ENCODE peak calls at places on chromosomes 13 and 19, in five cellular contexts. D is thoracic aorta, M is upper lobe of right lung, O is left lung, N is psoas muscle. Q is an unnamed sample.

GRCh38 chr13:30615851-30616311 is 1.8 kb upstream of the USPL1 start:
- DNase-seq in D (no peak), M (no peak), O (no peak), N (no peak), Q (no peak)

GRCh38 chr19:3450796-3451411 is 29.4 kb downstream of the SMIM24 start:
- DNase-seq in D (peak), M (peak), O (peak), N (peak), Q (peak)

GRCh38 chr13:33678906-33679657 is 138.9 kb upstream of the RFC3 start:
- DNase-seq in D (peak), M (peak), O (peak), N (peak), Q (peak)

GRCh38 chr13:109836629-109837607 is 50.5 kb upstream of the IRS2 start:
- DNase-seq in D (no peak), M (no peak), O (peak), N (no peak), Q (peak)

GRCh38 chr19:16628984-16629691 is 1.1 kb upstream of the MED26 start:
- DNase-seq in D (no peak), M (no peak), O (no peak), N (no peak), Q (peak)

GRCh38 chr13:45205124-45205523 is 4.3 kb upstream of the KCTD4 start:
- DNase-seq in D (no peak), M (no peak), O (no peak), N (no peak), Q (no peak)

GRCh38 chr19:44723299-44723951 is 24.5 kb downstream of the CEACAM16 start:
- DNase-seq in D (no peak), M (no peak), O (no peak), N (no peak), Q (no peak)

GRCh38 chr19:15841875-15842569 is 26.6 kb upstream of the OR10H1 start:
- DNase-seq in D (no peak), M (no peak), O (no peak), N (no peak), Q (no peak)

GRCh38 chr19:19053508-19054314 is 10.1 kb upstream of the SLC25A42 start:
- DNase-seq in D (no peak), M (peak), O (no peak), N (peak), Q (peak)

GRCh38 chr13:113804703-113805430 is 45.8 kb downstream of the TMEM255B start:
- DNase-seq in D (no peak), M (peak), O (no peak), N (no peak), Q (no peak)

GRCh38 chr13:94620286-94620896 is 18.7 kb downstream of the GPR180 start:
- DNase-seq in D (no peak), M (no peak), O (no peak), N (no peak), Q (no peak)

GRCh38 chr13:45798851-45799250 is 52.7 kb downstream of the SIAH3 start:
- DNase-seq in D (no peak), M (no peak), O (no peak), N (no peak), Q (no peak)

GRCh38 chr13:24288870-24289269 is 20.5 kb upstream of the C1QTNF9 start:
- DNase-seq in D (no peak), M (no peak), O (no peak), N (no peak), Q (no peak)

GRCh38 chr13:101755228-101755887 is 302.9 kb downstream of the ITGBL1 start:
- DNase-seq in D (no peak), M (no peak), O (no peak), N (no peak), Q (no peak)

GRCh38 chr13:51624695-51625345 is 40.6 kb downstream of the WDFY2 start:
- DNase-seq in D (no peak), M (no peak), O (no peak), N (no peak), Q (no peak)

GRCh38 chr13:24215732-24216131 is 55.2 kb downstream of the SPATA13 start:
- DNase-seq in D (no peak), M (no peak), O (no peak), N (no peak), Q (peak)

GRCh38 chr13:51797664-51798488 is 6.1 kb downstream of the DHRS12 start:
- DNase-seq in D (no peak), M (no peak), O (no peak), N (no peak), Q (peak)

GRCh38 chr19:12974301-12975220 is 5.2 kb downstream of the DAND5 start:
- DNase-seq in D (no peak), M (no peak), O (no peak), N (no peak), Q (no peak)

GRCh38 chr13:42816538-42816937 is 35.2 kb downstream of the FAM216B start:
- DNase-seq in D (no peak), M (no peak), O (no peak), N (no peak), Q (no peak)

GRCh38 chr19:34274827-34275625 is 20.7 kb downstream of the GARRE1 start:
- DNase-seq in D (no peak), M (no peak), O (no peak), N (no peak), Q (no peak)

GRCh38 chr13:29428310-29428991 is 167.0 kb downstream of the SLC7A1 start:
- DNase-seq in D (no peak), M (no peak), O (no peak), N (no peak), Q (peak)

GRCh38 chr13:36862002-36862706 is 43.1 kb downstream of the RFXAP start:
- DNase-seq in D (no peak), M (no peak), O (no peak), N (no peak), Q (no peak)

GRCh38 chr19:35542209-35542608 is 3.2 kb upstream of the TMEM147 start:
- DNase-seq in D (no peak), M (no peak), O (no peak), N (no peak), Q (no peak)

GRCh38 chr13:57630661-57631606 is 610 bp upstream of the PCDH17 start:
- DNase-seq in D (no peak), M (peak), O (no peak), N (no peak), Q (no peak)

GRCh38 chr13:33611016-33611805 is 206.7 kb upstream of the RFC3 start:
- DNase-seq in D (peak), M (no peak), O (peak), N (peak), Q (peak)

GRCh38 chr19:41795031-41795461 is 1.3 kb upstream of the CEACAM3 start:
- DNase-seq in D (no peak), M (no peak), O (no peak), N (no peak), Q (peak)

GRCh38 chr19:49364083-49364687 is 508 bp downstream of the DKKL1 start:
- DNase-seq in D (no peak), M (no peak), O (no peak), N (no peak), Q (no peak)
- H3K4me3 ChIP-seq in D (peak), M (peak), O (peak), N (peak), Q (no peak)

DNA sequence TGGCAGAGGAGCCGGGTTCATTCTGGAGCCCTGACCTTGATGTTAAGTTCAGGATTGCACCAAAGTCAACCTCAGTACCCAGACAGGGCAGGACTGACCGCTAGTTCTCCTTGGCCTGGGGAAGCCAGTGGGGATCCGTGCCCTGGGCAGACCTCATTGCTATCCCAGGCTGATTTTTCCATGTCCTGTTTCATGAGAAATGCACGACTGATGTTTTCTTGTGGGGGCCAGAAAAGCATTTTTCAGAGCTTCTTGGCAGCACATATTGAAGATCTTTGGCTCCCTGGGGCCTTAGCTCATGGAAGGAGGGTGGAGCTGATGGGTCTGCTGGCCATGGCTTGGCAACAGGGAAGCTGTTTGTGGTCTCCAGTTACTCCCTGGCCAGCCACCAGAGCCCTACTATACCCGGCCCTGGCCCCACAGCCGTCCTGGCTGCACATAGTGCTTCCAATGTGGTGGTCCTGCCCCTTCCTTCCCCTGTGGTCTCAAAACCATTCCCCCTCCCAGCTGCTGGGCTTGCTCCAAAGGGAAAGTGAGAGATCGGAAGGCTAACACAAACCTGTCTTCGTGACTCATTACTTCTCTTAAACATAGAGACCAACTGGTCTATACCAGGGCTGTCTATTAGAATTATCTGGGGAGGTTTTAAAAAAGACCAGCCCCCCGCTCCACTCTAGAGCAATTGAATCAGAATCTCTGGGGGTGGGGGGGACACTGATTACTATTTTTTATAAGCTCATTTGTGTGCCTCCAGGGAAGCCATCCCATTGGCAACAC is 11.3 kb downstream of the IL17D start:
- DNase-seq in D (no peak), M (no peak), O (peak), N (peak), Q (no peak)
- H3K4me3 ChIP-seq in D (peak), M (no peak), O (no peak), N (peak), Q (no peak)

GRCh38 chr13:28347456-28348371 is 147.2 kb downstream of the FLT1 start:
- DNase-seq in D (no peak), M (no peak), O (no peak), N (no peak), Q (no peak)
- H3K4me3 ChIP-seq in D (no peak), M (no peak), O (no peak), N (no peak), Q (no peak)

GRCh38 chr19:10292789-10293636 is 3.3 kb downstream of the ICAM5 start:
- DNase-seq in D (no peak), M (no peak), O (no peak), N (no peak), Q (no peak)
- H3K4me3 ChIP-seq in D (peak), M (peak), O (peak), N (peak), Q (no peak)

GRCh38 chr19:4811328-4812131 is 20.0 kb downstream of the TICAM1 start:
- DNase-seq in D (peak), M (peak), O (peak), N (peak), Q (peak)

GRCh38 chr19:4817467-4818277 is 13.8 kb downstream of the TICAM1 start:
- DNase-seq in D (no peak), M (no peak), O (no peak), N (no peak), Q (no peak)

GRCh38 chr19:4816388-4817165 is 14.9 kb downstream of the TICAM1 start:
- DNase-seq in D (no peak), M (no peak), O (no peak), N (peak), Q (no peak)

GRCh38 chr19:4814625-4815425 is 16.7 kb downstream of the TICAM1 start:
- DNase-seq in D (no peak), M (no peak), O (no peak), N (no peak), Q (no peak)

GRCh38 chr19:4815426-4816387 is 15.8 kb downstream of the TICAM1 start:
- DNase-seq in D (peak), M (peak), O (peak), N (peak), Q (peak)
- H3K4me3 ChIP-seq in D (peak), M (peak), O (no peak), N (peak), Q (no peak)